ENCODE peak calls at places on chromosomes 13 and 19, in six cellular contexts. E is vagina, A is suprapubic skin, K is A549, I is adrenal gland, C is ovary. Y is an unnamed sample.
A peak's percentile ranks its signal among the peaks of the same experiment; 100 is the strongest.

GRCh38 chr13:31797154-31797775 is 57.9 kb downstream of the RXFP2 start:
- DNase-seq in E (no peak), C (no peak), A (no peak), I (no peak), K (peak; percentile 7), Y (no peak)

GRCh38 chr13:59776924-59777690 is 386.6 kb downstream of the DIAPH3 start:
- DNase-seq in C (no peak), I (no peak), K (no peak), E (no peak), A (no peak), Y (no peak)

GRCh38 chr19:54282706-54283105 is 1.8 kb upstream of the LILRB2 start:
- DNase-seq in I (no peak), K (no peak), E (no peak), A (peak; percentile 50), C (no peak), Y (no peak)

GRCh38 chr13:47250141-47250540 is 353.3 kb upstream of the HTR2A start:
- DNase-seq in A (no peak), E (no peak), I (no peak), C (no peak), K (no peak), Y (peak; percentile 20)

GRCh38 chr19:3125900-3126524 is 9.8 kb upstream of the GNA15 start:
- DNase-seq in E (no peak), K (peak; percentile 33), A (no peak), C (peak; percentile 50), I (peak; percentile 76), Y (no peak)

GRCh38 chr13:36795463-36795862 is 23.6 kb upstream of the RFXAP start:
- DNase-seq in E (no peak), A (no peak), I (no peak), K (no peak), C (no peak), Y (no peak)

GRCh38 chr13:79398915-79399314 is 7.1 kb downstream of the RBM26 start:
- DNase-seq in E (no peak), I (no peak), K (no peak), A (no peak), C (no peak), Y (no peak)

GRCh38 chr13:37617162-37617561 is 18.6 kb upstream of the POSTN start:
- DNase-seq in E (no peak), K (peak; percentile 35), A (no peak), C (no peak), I (no peak), Y (no peak)

GRCh38 chr19:16566161-16566560 is 6.1 kb downstream of the SLC35E1 start:
- DNase-seq in A (no peak), K (no peak), C (no peak), E (no peak), I (no peak), Y (peak; percentile 92)

DNA sequence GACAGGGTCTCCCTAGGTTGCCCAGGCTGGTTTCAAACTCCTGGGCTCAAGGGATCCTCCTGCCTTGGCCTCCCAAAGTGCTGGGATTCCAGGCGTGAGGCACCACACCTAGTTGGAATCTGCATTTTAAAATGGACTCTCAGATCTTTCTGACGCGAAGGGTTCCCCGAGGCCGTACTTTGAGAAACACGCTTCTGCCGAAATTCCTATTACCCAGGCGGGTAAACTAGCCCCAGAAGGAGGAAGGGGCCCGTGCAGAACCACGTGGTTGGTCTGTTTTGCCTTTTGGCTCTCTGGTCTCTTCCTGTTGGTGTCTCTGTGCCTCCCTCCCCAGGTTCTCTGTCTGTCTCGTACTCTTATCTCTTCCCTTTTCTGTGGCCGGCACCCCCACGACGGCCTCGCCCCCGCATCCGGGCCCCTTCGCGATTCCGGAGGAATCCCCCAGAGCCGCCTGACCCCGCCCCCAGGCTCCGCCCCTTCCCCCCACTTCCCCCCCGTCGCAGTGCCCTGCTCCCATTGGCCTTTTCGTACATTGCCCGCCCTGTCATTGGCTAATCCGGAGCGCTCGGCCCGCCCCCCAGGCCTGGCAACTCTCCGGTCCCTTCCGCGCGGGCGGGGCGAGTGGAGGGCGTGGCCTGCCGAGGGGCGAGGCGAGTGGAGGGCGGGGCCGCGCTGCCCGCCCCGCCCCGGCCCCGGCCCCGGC is at the start of gene TNFAIP8L1:
- DNase-seq in C (peak; percentile 97), K (peak; percentile 93), A (peak; percentile 98), E (no peak), I (peak; percentile 97), Y (peak; percentile 94)
- TF ChIP-seq POLR2A in C (no peak), K (no peak), A (no peak), E (no peak), I (no peak), Y (no peak)

DNA sequence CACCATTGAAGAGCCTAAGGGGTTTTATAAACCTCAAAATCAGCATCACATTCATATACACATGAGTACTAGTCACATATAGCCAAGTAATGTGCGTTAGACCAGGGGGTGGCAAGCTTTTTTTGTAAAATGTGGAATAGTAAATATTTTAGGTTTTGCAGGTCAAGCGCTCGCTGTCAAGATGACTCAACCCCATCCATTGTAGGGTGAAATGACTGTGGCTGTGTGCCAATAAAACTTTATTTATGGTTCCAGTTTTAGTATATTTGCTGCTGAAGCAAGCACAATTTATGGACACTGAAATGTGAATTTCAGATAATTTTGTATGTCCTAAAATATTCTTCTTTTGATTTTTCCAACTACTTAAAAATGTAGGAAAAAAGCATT is 21.6 kb downstream of the RFX2 start:
- DNase-seq in E (no peak), A (no peak), I (no peak), C (no peak), K (no peak), Y (no peak)
- H3K4me3 ChIP-seq in E (no peak overlapping the region), A (no peak overlapping the region), I (no peak overlapping the region), C (no peak overlapping the region), K (no peak overlapping the region), Y (no peak overlapping the region)

GRCh38 chr19:55284405-55285058 is 735 bp downstream of the BRSK1 start:
- DNase-seq in K (no peak), C (no peak), A (no peak), E (no peak), I (no peak), Y (no peak)
- TF ChIP-seq POLR2A in K (no peak), C (no peak), A (no peak), E (no peak), I (no peak), Y (no peak)

DNA sequence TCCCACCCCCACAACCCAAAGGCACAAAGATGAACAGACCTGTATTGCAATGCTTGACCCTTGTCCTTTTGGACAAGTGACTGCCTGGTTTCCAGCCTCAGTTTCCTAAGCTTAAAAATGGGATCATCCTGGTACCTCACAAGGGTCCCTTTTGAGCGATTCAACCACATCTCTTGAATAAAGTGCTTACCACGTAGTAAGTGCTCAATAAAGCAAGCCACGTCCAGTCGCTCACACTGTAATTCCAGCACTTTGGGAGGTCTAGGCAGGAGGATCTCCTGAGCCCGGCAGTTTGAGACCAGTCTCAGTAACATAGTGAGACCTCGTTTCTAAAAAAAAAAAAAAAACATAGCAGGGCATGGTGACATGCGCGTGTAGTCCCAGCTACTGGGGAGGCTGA is 1.2 kb downstream of the DLL3 start:
- DNase-seq in A (no peak), C (no peak), E (no peak), K (no peak), I (no peak), Y (no peak)
- H3K4me3 ChIP-seq in A (no peak overlapping the region), C (no peak overlapping the region), E (no peak overlapping the region), K (no peak overlapping the region), I (no peak overlapping the region), Y (no peak overlapping the region)

GRCh38 chr13:110869805-110870706 is 44.8 kb downstream of the ANKRD10 start:
- DNase-seq in K (peak; percentile 96), E (no peak), I (peak; percentile 95), C (peak; percentile 79), A (peak; percentile 86), Y (peak; percentile 90)
- TF ChIP-seq POLR2A in K (no peak), E (no peak), I (peak; percentile 74), C (no peak), A (no peak), Y (no peak)

DNA sequence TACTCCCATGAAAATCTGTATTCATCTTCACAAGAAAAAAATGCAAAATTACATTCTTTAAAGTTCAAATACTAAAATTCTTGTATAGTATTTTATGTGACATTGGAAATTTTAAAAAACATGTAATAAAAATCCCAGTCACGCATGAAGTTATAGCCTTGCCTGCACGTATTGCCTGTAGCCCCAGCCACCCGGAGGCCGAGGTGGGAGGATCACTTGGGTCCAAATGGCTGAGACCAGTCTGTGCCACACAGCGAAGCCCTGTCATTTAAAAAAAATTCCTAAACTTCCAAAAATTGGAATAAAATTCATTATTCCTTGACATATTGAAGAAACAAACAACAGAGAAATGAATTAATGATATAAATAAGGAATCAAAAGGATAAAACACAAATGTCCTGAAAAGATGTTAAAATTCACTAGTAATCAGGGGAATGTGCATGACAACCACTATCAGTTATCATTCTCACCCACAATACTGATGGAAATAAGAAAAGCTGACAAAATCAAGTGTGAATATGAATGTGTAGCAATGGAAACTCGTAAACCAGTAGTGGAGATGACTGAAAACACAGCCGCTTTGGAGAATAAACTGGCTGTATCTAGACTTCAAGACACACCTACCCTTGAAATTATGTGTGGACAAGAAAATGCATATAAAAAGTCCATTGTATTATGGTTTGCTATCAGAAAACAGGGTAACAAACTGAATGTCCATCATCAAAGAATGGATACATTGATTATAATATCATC is 7.5 kb downstream of the CARD8 start:
- DNase-seq in K (no peak), I (no peak), A (no peak), C (no peak), E (no peak), Y (no peak)
- H3K4me3 ChIP-seq in K (no peak overlapping the region), I (no peak overlapping the region), A (peak overlapping the region; percentile 39), C (no peak overlapping the region), E (peak overlapping the region; percentile 14), Y (no peak overlapping the region)